ENCODE peak calls at places on chromosomes 6 and 20, in eight cellular contexts. F is left ventricle myocardium inferior, U is tibial artery, M is cardiac muscle cell, Z is endodermal cell, P is uterus, G is pancreas, C is lung. K is an unnamed sample.

GRCh38 chr20:11090751-11091150 is 417.0 kb upstream of the JAG1 start:
- DNase-seq in P (no peak), Z (no peak), G (no peak), C (no peak), U (no peak), M (no peak), F (no peak), K (no peak)

GRCh38 chr20:17654649-17655285 is 27.3 kb downstream of the RRBP1 start:
- DNase-seq in F (no peak), G (peak), M (peak), P (peak), U (peak), Z (peak), C (no peak), K (peak)

GRCh38 chr20:21714297-21715192 is 9.1 kb downstream of the PAX1 start:
- DNase-seq in U (no peak), C (no peak), F (no peak), M (no peak), P (no peak), Z (peak), G (no peak), K (no peak)

GRCh38 chr6:70957284-70957617 is 391 bp upstream of the B3GAT2 start:
- DNase-seq in P (no peak), F (no peak), Z (no peak), U (no peak), M (no peak), G (no peak), C (no peak), K (no peak)

GRCh38 chr6:109445382-109445781 is 4.9 kb downstream of the SMPD2 start:
- DNase-seq in M (no peak), C (no peak), F (no peak), G (no peak), Z (peak), U (no peak), P (no peak), K (no peak)

GRCh38 chr6:63527658-63528514 is 44.4 kb upstream of the LOC128125822 start:
- DNase-seq in Z (no peak), F (no peak), G (peak), U (no peak), C (peak), P (peak), M (no peak), K (peak)

GRCh38 chr6:133730881-133731280 is 158.0 kb upstream of the TCF21 start:
- DNase-seq in C (no peak), M (no peak), G (no peak), F (no peak), P (no peak), Z (no peak), U (no peak), K (no peak)

GRCh38 chr20:51092238-51092822 is 69.4 kb upstream of the KCNG1 start:
- DNase-seq in Z (peak), M (no peak), U (no peak), P (no peak), F (no peak), C (no peak), G (no peak), K (no peak)

GRCh38 chr6:143575840-143576498 is 64.4 kb upstream of the FUCA2 start:
- DNase-seq in C (no peak), U (no peak), M (no peak), G (no peak), F (no peak), Z (no peak), P (no peak), K (no peak)

GRCh38 chr6:1987640-1988039 is 257.8 kb downstream of the GMDS start:
- DNase-seq in C (no peak), M (no peak), U (no peak), F (no peak), P (no peak), G (no peak), Z (no peak), K (no peak)

GRCh38 chr6:75266716-75267291 is 17.8 kb downstream of the TMEM30A start:
- DNase-seq in M (peak), G (no peak), F (no peak), C (no peak), Z (no peak), U (no peak), P (no peak), K (no peak)

GRCh38 chr20:1881240-1881835 is 13.9 kb upstream of the SIRPA start:
- DNase-seq in G (no peak), C (no peak), F (peak), M (no peak), P (no peak), U (no peak), Z (no peak), K (peak)

GRCh38 chr6:161001421-161001820 is 9.9 kb downstream of the MAP3K4 start:
- DNase-seq in U (no peak), F (no peak), M (no peak), C (peak), P (no peak), G (no peak), Z (no peak), K (no peak)

GRCh38 chr6:158751192-158751591 is 68.0 kb downstream of the EZR start:
- DNase-seq in M (no peak), G (no peak), U (no peak), P (no peak), Z (no peak), F (no peak), C (no peak), K (no peak)

GRCh38 chr6:158754738-158755137 is 64.4 kb downstream of the EZR start:
- DNase-seq in C (no peak), Z (peak), P (no peak), U (no peak), M (no peak), F (no peak), G (no peak), K (no peak)

GRCh38 chr6:158753826-158754225 is 65.3 kb downstream of the EZR start:
- DNase-seq in M (no peak), P (no peak), C (no peak), F (no peak), G (no peak), U (no peak), Z (peak), K (no peak)

GRCh38 chr6:158751842-158752424 is 67.2 kb downstream of the EZR start:
- DNase-seq in P (no peak), U (no peak), M (peak), F (no peak), Z (no peak), G (no peak), C (no peak), K (no peak)

DNA sequence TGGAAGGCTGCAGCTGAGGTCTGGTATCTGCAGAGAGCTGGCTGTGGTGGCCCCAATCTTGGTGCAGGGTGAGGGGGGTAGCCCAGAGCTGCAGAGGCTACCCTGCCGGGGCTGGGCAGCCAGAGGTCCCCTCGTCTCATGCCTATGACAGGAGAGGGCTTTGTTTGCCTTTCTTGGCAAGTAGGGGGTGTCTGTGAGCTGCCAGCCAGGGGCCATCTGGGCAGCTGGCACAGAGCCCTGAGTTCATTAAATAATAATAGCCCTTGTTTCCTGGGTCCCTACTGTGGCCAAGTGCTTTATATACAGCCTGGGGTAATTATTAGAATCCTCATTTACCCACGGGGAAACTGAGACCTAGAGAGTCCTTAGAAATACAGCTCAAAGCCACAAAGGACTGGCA is 66.6 kb downstream of the EZR start:
- DNase-seq in G (peak), P (no peak), U (no peak), M (no peak), F (peak), C (no peak), Z (peak), K (no peak)
- TF ChIP-seq CTCF in G (no peak), P (no peak), U (no peak), M (peak), F (peak), C (no peak), Z (no peak), K (no peak)

GRCh38 chr20:3222635-3223600 is 13.6 kb downstream of the ITPA start:
- DNase-seq in F (peak), P (no peak), G (no peak), M (no peak), U (no peak), C (no peak), Z (no peak), K (no peak)
- H3K4me3 ChIP-seq in F (no peak), P (no peak), G (no peak), M (no peak), U (no peak), C (no peak), Z (no peak), K (no peak)

DNA sequence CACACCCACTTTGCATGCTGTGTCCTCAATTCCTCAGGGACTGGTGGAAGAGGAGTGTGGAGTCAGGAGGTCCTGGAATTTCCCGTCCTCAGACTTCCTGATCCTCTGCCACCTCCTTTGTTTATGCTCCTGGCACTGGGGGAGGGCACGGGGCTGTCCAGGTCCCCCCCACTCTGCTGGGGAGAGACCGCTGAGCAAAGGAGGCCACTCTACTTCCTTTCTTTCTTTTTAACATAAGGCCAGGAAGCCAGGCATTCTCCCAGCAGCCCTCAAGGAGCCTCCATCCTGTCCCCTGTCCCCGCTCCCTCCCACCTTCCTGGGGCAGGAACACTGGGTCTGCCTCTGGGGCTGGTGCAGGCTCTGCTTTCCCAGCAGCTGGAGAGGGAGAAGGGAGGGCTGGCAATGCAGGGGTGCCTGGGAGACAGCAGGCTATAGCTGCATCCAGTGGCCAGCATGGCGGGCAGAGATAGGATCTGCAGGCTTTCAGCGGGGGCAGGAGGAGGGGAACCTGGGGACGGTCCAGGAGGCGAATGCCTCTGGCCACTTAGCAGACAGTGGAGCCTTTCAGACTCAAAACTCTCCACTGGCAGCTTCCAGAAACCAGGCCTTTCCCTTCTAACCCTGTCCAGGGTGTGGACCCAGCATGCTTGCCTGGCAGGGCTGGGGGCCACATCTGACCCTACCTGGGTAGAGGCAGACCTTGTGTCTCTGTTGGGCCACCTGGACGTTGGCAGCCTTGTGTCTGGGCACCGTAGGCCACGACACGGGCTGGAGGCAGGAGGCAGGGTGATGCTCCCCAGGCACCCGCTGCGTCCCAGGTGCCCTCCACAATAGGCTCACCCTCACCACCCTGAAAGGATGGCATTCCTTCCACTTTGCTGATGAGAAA is 67.9 kb downstream of the NOL4L start:
- DNase-seq in C (no peak), M (peak), P (no peak), U (no peak), Z (peak), G (no peak), F (no peak), K (no peak)
- H3K27ac ChIP-seq in C (peak), M (peak), P (no peak), U (no peak), Z (peak), G (no peak), F (peak), K (no peak)

GRCh38 chr20:10078403-10078802 is 43.6 kb downstream of the ANKEF1 start:
- DNase-seq in F (no peak), U (no peak), Z (no peak), G (no peak), C (no peak), M (no peak), P (no peak), K (no peak)

GRCh38 chr20:10076126-10077080 is 41.6 kb downstream of the ANKEF1 start:
- DNase-seq in P (peak), M (no peak), F (no peak), Z (no peak), C (no peak), G (no peak), U (no peak), K (no peak)

GRCh38 chr20:10075606-10076005 is 40.8 kb downstream of the ANKEF1 start:
- DNase-seq in G (no peak), C (no peak), M (no peak), F (no peak), P (no peak), U (no peak), Z (no peak), K (no peak)

GRCh38 chr20:10077886-10078285 is 43.1 kb downstream of the ANKEF1 start:
- DNase-seq in Z (no peak), C (no peak), P (no peak), U (no peak), M (no peak), F (no peak), G (no peak), K (no peak)

GRCh38 chr20:10077081-10077471 is 42.3 kb downstream of the ANKEF1 start:
- DNase-seq in G (no peak), P (no peak), Z (peak), C (no peak), F (no peak), M (no peak), U (no peak), K (no peak)
- TF ChIP-seq CTCF in G (peak), P (no peak), Z (peak), C (no peak), F (no peak), M (peak), U (no peak), K (no peak)

GRCh38 chr6:157224178-157224956 is 99.0 kb downstream of the TMEM242 start:
- DNase-seq in G (no peak), U (peak), M (no peak), Z (no peak), F (no peak), C (no peak), P (peak), K (no peak)

GRCh38 chr6:157225575-157225995 is 97.7 kb downstream of the TMEM242 start:
- DNase-seq in P (peak), F (no peak), C (no peak), Z (no peak), U (peak), M (no peak), G (no peak), K (no peak)

GRCh38 chr6:157223486-157223885 is 99.8 kb downstream of the TMEM242 start:
- DNase-seq in F (no peak), P (peak), G (no peak), Z (peak), U (peak), C (no peak), M (no peak), K (no peak)

GRCh38 chr6:157226026-157226639 is 97.2 kb downstream of the TMEM242 start:
- DNase-seq in F (no peak), Z (no peak), G (no peak), C (no peak), M (no peak), P (peak), U (peak), K (no peak)

DNA sequence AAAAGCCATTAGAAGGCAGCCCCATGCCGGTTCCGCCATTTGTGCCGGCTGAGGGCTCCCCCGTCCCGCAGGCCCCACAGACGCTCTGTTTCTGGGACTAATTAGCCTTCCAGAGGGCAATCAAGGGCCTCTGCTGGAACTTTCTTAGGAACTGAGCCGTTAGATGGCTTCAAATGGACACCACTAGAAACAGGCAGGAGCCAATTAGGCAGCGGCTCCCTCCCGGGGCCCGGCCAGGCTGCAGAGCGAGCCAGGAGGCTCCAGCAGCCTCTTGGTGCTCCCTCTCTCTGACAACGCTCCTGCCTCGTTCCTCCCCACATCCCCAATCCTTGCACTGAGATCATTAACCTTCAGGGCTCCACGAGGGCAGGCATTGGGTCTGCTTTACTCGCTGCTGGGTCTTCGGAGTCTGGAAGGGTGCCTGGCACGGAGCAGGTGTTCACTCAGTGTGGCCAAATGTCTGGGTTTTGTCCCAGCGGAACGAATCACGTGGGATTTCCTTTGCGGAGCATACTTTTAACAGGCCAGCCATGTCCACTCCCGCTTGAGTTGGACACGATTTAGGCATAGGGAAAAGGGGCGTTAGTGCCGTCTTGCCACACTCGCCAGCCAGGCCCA is 98.3 kb downstream of the TMEM242 start:
- DNase-seq in M (no peak), Z (peak), G (no peak), P (no peak), U (peak), C (no peak), F (no peak), K (no peak)
- H3K4me3 ChIP-seq in M (no peak), Z (no peak), G (no peak), P (no peak), U (no peak), C (no peak), F (no peak), K (no peak)

DNA sequence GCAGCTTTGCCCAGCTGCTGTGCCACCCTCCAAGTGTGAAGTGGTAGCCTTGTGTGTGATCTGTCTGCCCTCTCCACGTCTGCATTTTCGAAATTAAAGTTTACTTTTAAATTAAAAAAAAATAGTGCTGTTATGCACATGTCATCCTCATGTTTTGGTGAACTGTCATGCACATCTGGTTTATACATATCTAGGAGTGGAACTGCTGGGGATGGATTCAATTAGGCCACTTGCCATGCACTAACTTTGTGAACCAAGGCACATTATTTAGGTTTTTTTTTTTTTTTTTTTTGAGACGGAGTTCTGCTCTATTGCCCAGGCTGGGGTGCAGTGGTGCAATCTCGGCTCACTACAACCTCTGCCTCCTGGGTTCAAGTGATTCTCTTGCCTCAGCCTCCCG is 3.6 kb downstream of the GTSF1L start:
- DNase-seq in P (no peak), F (no peak), G (no peak), Z (no peak), M (no peak), C (no peak), U (no peak), K (no peak)
- H3K27ac ChIP-seq in P (no peak), F (no peak), G (no peak), Z (no peak), M (no peak), C (no peak), U (no peak), K (no peak)

DNA sequence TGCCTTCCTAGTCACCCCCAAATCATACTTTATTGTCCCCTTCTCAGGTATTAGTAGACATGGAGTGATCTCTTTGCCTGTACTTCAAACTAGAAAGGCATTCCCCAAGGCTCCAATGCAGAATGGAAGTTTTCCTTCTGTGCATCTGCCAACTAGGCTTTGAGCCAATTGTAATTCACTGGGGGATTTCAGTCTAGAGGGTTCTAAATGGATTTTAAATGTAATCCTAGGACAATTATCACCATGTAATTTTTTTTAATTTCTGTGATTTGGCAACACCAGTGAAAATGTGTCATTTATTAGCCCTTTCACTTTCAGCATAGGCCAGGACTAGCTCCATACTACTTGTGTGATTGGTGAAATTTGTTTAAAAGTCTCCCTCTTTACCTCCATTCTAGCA is 557.6 kb upstream of the MARCKS start:
- DNase-seq in G (no peak), F (no peak), M (no peak), C (no peak), U (no peak), Z (no peak), P (no peak), K (no peak)
- TF ChIP-seq CTCF in G (no peak), F (no peak), M (no peak), C (no peak), U (no peak), Z (no peak), P (no peak), K (no peak)